ENCODE peak calls at places on chromosomes 1 and 21, in nine cellular contexts. E is GOT3, G is T-helper 9 cell, T is GM03348, M is KG1, Q is caudate nucleus, S is EH, L is T-helper 1 cell, J is AG10803. B is an unnamed sample.

GRCh38 chr1:229221106-229222019 is 49.5 kb upstream of the RAB4A start:
- DNase-seq in E (no peak), G (no peak), T (no peak), M (no peak), Q (no peak), S (peak), L (no peak), J (no peak), B (peak)

GRCh38 chr1:183394435-183394834 is 23.7 kb downstream of the NMNAT2 start:
- DNase-seq in E (no peak), G (no peak), T (no peak), M (no peak), Q (no peak), S (no peak), L (no peak), J (no peak), B (no peak)

GRCh38 chr1:160101717-160102522 is 3.5 kb upstream of the IGSF8 start:
- DNase-seq in E (no peak), G (no peak), T (no peak), M (no peak), Q (no peak), S (peak), L (no peak), J (no peak), B (no peak)

GRCh38 chr1:12057382-12057781 is 5.7 kb upstream of the TNFRSF8 start:
- DNase-seq in E (no peak), G (no peak), T (no peak), M (no peak), Q (no peak), S (no peak), L (no peak), J (no peak), B (no peak)

GRCh38 chr1:11384170-11384554 is 94.8 kb upstream of the DISP3 start:
- DNase-seq in E (no peak), G (no peak), T (no peak), M (no peak), Q (no peak), S (peak), L (no peak), J (no peak), B (no peak)

GRCh38 chr1:198171667-198172294 is 15.0 kb downstream of the NEK7 start:
- DNase-seq in E (no peak), G (no peak), T (no peak), M (peak), Q (no peak), S (no peak), L (no peak), J (no peak), B (no peak)

GRCh38 chr1:201636581-201636980 is 97.7 kb downstream of the NAV1 start:
- DNase-seq in E (no peak), G (no peak), T (peak), M (no peak), Q (no peak), S (peak), L (no peak), J (peak), B (peak)

GRCh38 chr1:225896937-225897549 is 8.1 kb upstream of the LEFTY1 start:
- DNase-seq in E (no peak), G (peak), T (no peak), M (no peak), Q (no peak), S (no peak), L (peak), J (no peak), B (no peak)

GRCh38 chr21:15804247-15804985 is 74.6 kb downstream of the USP25 start:
- DNase-seq in E (no peak), G (no peak), T (no peak), M (no peak), Q (no peak), S (no peak), L (no peak), J (no peak), B (no peak)

GRCh38 chr1:47527653-47528272 is 89.9 kb downstream of the FOXD2 start:
- DNase-seq in E (no peak), G (no peak), T (no peak), M (peak), Q (no peak), S (peak), L (no peak), J (peak), B (no peak)

GRCh38 chr1:119968068-119968492 is 71.8 kb upstream of the ADAM30 start:
- DNase-seq in E (no peak), G (peak), T (peak), M (peak), Q (peak), S (peak), L (peak), J (peak), B (peak)

GRCh38 chr1:54564312-54565112 is 16.5 kb downstream of the ACOT11 start:
- DNase-seq in E (no peak), G (no peak), T (no peak), M (no peak), Q (no peak), S (no peak), L (no peak), J (no peak), B (no peak)

GRCh38 chr1:196393742-196394141 is 214.5 kb downstream of the KCNT2 start:
- DNase-seq in E (no peak), G (no peak), T (no peak), M (no peak), Q (no peak), S (peak), L (no peak), J (peak), B (peak)

GRCh38 chr1:89725016-89725380 is 92.1 kb downstream of the LRRC8C start:
- DNase-seq in E (no peak), G (no peak), T (peak), M (no peak), Q (no peak), S (peak), L (no peak), J (peak), B (peak)

GRCh38 chr1:68317543-68317942 is 85.2 kb upstream of the WLS start:
- DNase-seq in E (no peak), G (no peak), T (no peak), M (no peak), Q (no peak), S (no peak), L (no peak), J (no peak), B (peak)

GRCh38 chr1:17849216-17849615 is 94.1 kb downstream of the ACTL8 start:
- DNase-seq in E (no peak), G (no peak), T (peak), M (no peak), Q (no peak), S (peak), L (no peak), J (peak), B (peak)

GRCh38 chr1:206021796-206022365 is 1.8 kb downstream of the CTSE start:
- DNase-seq in E (no peak), G (no peak), T (peak), M (no peak), Q (no peak), S (peak), L (no peak), J (peak), B (no peak)

GRCh38 chr21:46160563-46161179 is 5.3 kb upstream of the FTCD start:
- DNase-seq in E (no peak), G (no peak), T (no peak), M (no peak), Q (no peak), S (no peak), L (no peak), J (no peak), B (no peak)

GRCh38 chr21:16159213-16159970 is 429.6 kb downstream of the USP25 start:
- DNase-seq in E (no peak), G (no peak), T (no peak), M (no peak), Q (no peak), S (peak), L (no peak), J (no peak), B (no peak)

GRCh38 chr21:18529253-18529652 is 125.7 kb upstream of the TMPRSS15 start:
- DNase-seq in E (no peak), G (no peak), T (no peak), M (no peak), Q (no peak), S (no peak), L (no peak), J (peak), B (peak)

GRCh38 chr21:44878053-44878982 is 4.8 kb upstream of the PTTG1IP start:
- DNase-seq in E (no peak), G (no peak), T (no peak), M (peak), Q (no peak), S (no peak), L (no peak), J (no peak), B (no peak)

GRCh38 chr1:65250826-65251225 is 58.5 kb upstream of the DNAJC6 start:
- DNase-seq in E (no peak), G (no peak), T (no peak), M (no peak), Q (no peak), S (peak), L (no peak), J (no peak), B (no peak)

GRCh38 chr1:116886532-116886931 is 23.2 kb upstream of the PTGFRN start:
- DNase-seq in E (no peak), G (no peak), T (no peak), M (no peak), Q (no peak), S (peak), L (no peak), J (peak), B (no peak)

GRCh38 chr1:44323952-44324351 is 31.1 kb downstream of the ERI3 start:
- DNase-seq in E (no peak), G (no peak), T (no peak), M (no peak), Q (no peak), S (no peak), L (no peak), J (peak), B (peak)

GRCh38 chr1:7128293-7128692 is 343.0 kb downstream of the CAMTA1 start:
- DNase-seq in E (no peak), G (no peak), T (no peak), M (no peak), Q (no peak), S (no peak), L (no peak), J (no peak), B (no peak)

GRCh38 chr1:244294825-244295224 is 156.9 kb downstream of the ADSS2 start:
- DNase-seq in E (no peak), G (no peak), T (no peak), M (no peak), Q (no peak), S (no peak), L (no peak), J (no peak), B (no peak)

GRCh38 chr1:88530246-88530645 is 153.8 kb upstream of the PKN2 start:
- DNase-seq in E (no peak), G (no peak), T (no peak), M (no peak), Q (no peak), S (no peak), L (no peak), J (no peak), B (no peak)

GRCh38 chr1:86648255-86648654 is 56.1 kb upstream of the SH3GLB1 start:
- DNase-seq in E (no peak), G (no peak), T (peak), M (no peak), Q (no peak), S (peak), L (no peak), J (peak), B (peak)

GRCh38 chr21:15772654-15773053 is 42.9 kb downstream of the USP25 start:
- DNase-seq in E (no peak), G (no peak), T (no peak), M (no peak), Q (no peak), S (peak), L (no peak), J (peak), B (no peak)